ENCODE peak calls at places on chromosomes 16 and 17, in six cellular contexts. One of them, this sample, is unnamed.

GRCh38 chr17:75814900-75815373 is 29.3 kb downstream of the UNC13D start:
- DNase-seq in lung microvascular endothelial cell: peak; percentile 30
- DNase-seq in neural progenitor cell: no peak
- DNase-seq in AML-193: no peak
- DNase-seq in effector CD4-positive, alpha-beta T cell: no peak
- DNase-seq in MCF 10A: peak; percentile 81
- DNase-seq in this sample: no peak

GRCh38 chr17:82424001-82424862 is 5.8 kb upstream of the OGFOD3 start:
- DNase-seq in lung microvascular endothelial cell: peak; percentile 58
- DNase-seq in neural progenitor cell: peak; percentile 74
- DNase-seq in AML-193: peak; percentile 79
- DNase-seq in effector CD4-positive, alpha-beta T cell: peak; percentile 47
- DNase-seq in MCF 10A: peak; percentile 47
- DNase-seq in this sample: no peak

GRCh38 chr17:43467981-43468541 is 15.7 kb upstream of the DHX8 start:
- DNase-seq in lung microvascular endothelial cell: no peak
- DNase-seq in neural progenitor cell: peak; percentile 16
- DNase-seq in AML-193: no peak
- DNase-seq in effector CD4-positive, alpha-beta T cell: no peak
- DNase-seq in MCF 10A: peak; percentile 55
- DNase-seq in this sample: no peak

GRCh38 chr16:17160285-17160854 is 310.4 kb downstream of the XYLT1 start:
- DNase-seq in lung microvascular endothelial cell: no peak
- DNase-seq in neural progenitor cell: peak; percentile 63
- DNase-seq in AML-193: no peak
- DNase-seq in effector CD4-positive, alpha-beta T cell: no peak
- DNase-seq in MCF 10A: no peak
- DNase-seq in this sample: no peak

GRCh38 chr17:50903604-50904521 is 37.7 kb upstream of the TOB1 start:
- DNase-seq in lung microvascular endothelial cell: no peak
- DNase-seq in neural progenitor cell: no peak
- DNase-seq in AML-193: no peak
- DNase-seq in effector CD4-positive, alpha-beta T cell: peak; percentile 35
- DNase-seq in MCF 10A: peak; percentile 63
- DNase-seq in this sample: no peak

GRCh38 chr16:1464196-1464893 is 10.5 kb downstream of the CLCN7 start:
- DNase-seq in lung microvascular endothelial cell: no peak
- DNase-seq in neural progenitor cell: no peak
- DNase-seq in AML-193: no peak
- DNase-seq in effector CD4-positive, alpha-beta T cell: no peak
- DNase-seq in MCF 10A: no peak
- DNase-seq in this sample: no peak

GRCh38 chr16:2829501-2830354 is at the start of gene ZG16B:
- DNase-seq in lung microvascular endothelial cell: no peak
- DNase-seq in neural progenitor cell: no peak
- DNase-seq in AML-193: no peak
- DNase-seq in effector CD4-positive, alpha-beta T cell: no peak
- DNase-seq in MCF 10A: peak; percentile 24
- DNase-seq in this sample: no peak

GRCh38 chr16:1003551-1004347 is 22.2 kb downstream of the SOX8 start:
- DNase-seq in lung microvascular endothelial cell: peak; percentile 36
- DNase-seq in neural progenitor cell: no peak
- DNase-seq in AML-193: no peak
- DNase-seq in effector CD4-positive, alpha-beta T cell: no peak
- DNase-seq in MCF 10A: peak; percentile 6
- DNase-seq in this sample: no peak

GRCh38 chr16:51114369-51114768 is 36.7 kb downstream of the SALL1 start:
- DNase-seq in lung microvascular endothelial cell: no peak
- DNase-seq in neural progenitor cell: peak; percentile 60
- DNase-seq in AML-193: no peak
- DNase-seq in effector CD4-positive, alpha-beta T cell: no peak
- DNase-seq in MCF 10A: no peak
- DNase-seq in this sample: no peak

GRCh38 chr17:36602924-36603384 is 1.6 kb downstream of the MRM1 start:
- DNase-seq in lung microvascular endothelial cell: peak; percentile 77
- DNase-seq in neural progenitor cell: peak; percentile 84
- DNase-seq in AML-193: peak; percentile 82
- DNase-seq in effector CD4-positive, alpha-beta T cell: peak; percentile 54
- DNase-seq in MCF 10A: peak; percentile 73
- DNase-seq in this sample: peak; percentile 76

GRCh38 chr17:22507823-22508222 is 815.5 kb downstream of the KCNJ18 start:
- DNase-seq in lung microvascular endothelial cell: no peak
- DNase-seq in neural progenitor cell: no peak
- DNase-seq in AML-193: no peak
- DNase-seq in effector CD4-positive, alpha-beta T cell: no peak
- DNase-seq in MCF 10A: no peak
- DNase-seq in this sample: no peak

This sample was measured in HL-60.